ENCODE peak calls at places on chromosomes 2 and 18, in ten cellular contexts. W, A, E, D, S, F, P, J, X and O are unnamed samples.

GRCh38 chr2:108575132-108575966 is 41.1 kb downstream of the LIMS1 start:
- DNase-seq in W (no peak), A (no peak), E (no peak), D (no peak), S (no peak), F (no peak), P (peak; percentile 46), J (no peak), X (peak; percentile 61), O (no peak)

GRCh38 chr18:3647636-3648035 is 197.7 kb downstream of the TGIF1 start:
- DNase-seq in W (no peak), A (no peak), E (no peak), D (no peak), S (no peak), F (no peak), P (no peak), J (no peak), X (no peak), O (no peak)

GRCh38 chr18:13216732-13217465 is 1.7 kb upstream of the LDLRAD4 start:
- DNase-seq in W (peak; percentile 74), A (no peak), E (peak; percentile 68), D (no peak), S (no peak), F (peak; percentile 68), P (no peak), J (peak; percentile 41), X (peak; percentile 75), O (peak; percentile 61)

GRCh38 chr18:48153641-48154481 is 223.4 kb upstream of the SMAD2 start:
- DNase-seq in W (no peak), A (peak; percentile 52), E (no peak), D (no peak), S (peak; percentile 73), F (no peak), P (peak; percentile 18), J (no peak), X (no peak), O (no peak)

GRCh38 chr2:160670618-160671017 is 177.0 kb upstream of the RBMS1 start:
- DNase-seq in W (no peak), A (no peak), E (no peak), D (no peak), S (no peak), F (no peak), P (no peak), J (no peak), X (no peak), O (no peak)

GRCh38 chr2:105431367-105432088 is 32.7 kb upstream of the FHL2 start:
- DNase-seq in W (no peak), A (no peak), E (no peak), D (no peak), S (no peak), F (peak; percentile 83), P (no peak), J (no peak), X (no peak), O (no peak)

GRCh38 chr2:239973392-239973791 is 51.8 kb downstream of the NDUFA10 start:
- DNase-seq in W (no peak), A (no peak), E (no peak), D (no peak), S (no peak), F (no peak), P (no peak), J (no peak), X (no peak), O (no peak)

GRCh38 chr2:33069894-33070651 is 123.3 kb downstream of the LTBP1 start:
- DNase-seq in W (no peak), A (no peak), E (no peak), D (peak; percentile 47), S (peak; percentile 48), F (no peak), P (peak; percentile 99), J (no peak), X (no peak), O (peak; percentile 53)

GRCh38 chr2:176038694-176039093 is 36.6 kb upstream of the LNPK start:
- DNase-seq in W (no peak), A (no peak), E (no peak), D (peak; percentile 23), S (no peak), F (no peak), P (no peak), J (no peak), X (no peak), O (no peak)

GRCh38 chr2:96806468-96807126 is 9.5 kb upstream of the CNNM3 start:
- DNase-seq in W (no peak), A (no peak), E (no peak), D (no peak), S (peak; percentile 58), F (no peak), P (no peak), J (no peak), X (no peak), O (no peak)

GRCh38 chr18:10797882-10798281 is 272.1 kb downstream of the NAPG start:
- DNase-seq in W (no peak), A (no peak), E (no peak), D (no peak), S (no peak), F (no peak), P (no peak), J (no peak), X (no peak), O (no peak)

GRCh38 chr2:182186132-182186735 is 200.6 kb downstream of the PPP1R1C start:
- DNase-seq in W (no peak), A (no peak), E (peak; percentile 10), D (peak; percentile 14), S (peak; percentile 31), F (no peak), P (peak; percentile 44), J (no peak), X (peak; percentile 34), O (no peak)

GRCh38 chr2:96913398-96914202 is 43.7 kb upstream of the SEMA4C start:
- DNase-seq in W (no peak), A (no peak), E (no peak), D (no peak), S (peak; percentile 36), F (peak; percentile 67), P (no peak), J (no peak), X (no peak), O (peak; percentile 74)

GRCh38 chr18:54323970-54324369 is 33.7 kb downstream of the STARD6 start:
- DNase-seq in W (no peak), A (no peak), E (no peak), D (no peak), S (no peak), F (no peak), P (no peak), J (no peak), X (no peak), O (no peak)

GRCh38 chr2:70132244-70133126 is 45.2 kb downstream of the PCBP1 start:
- DNase-seq in W (no peak), A (peak; percentile 60), E (no peak), D (no peak), S (peak; percentile 86), F (peak; percentile 48), P (peak; percentile 44), J (no peak), X (no peak), O (peak; percentile 65)

GRCh38 chr2:120638450-120638849 is 97.2 kb upstream of the GLI2 start:
- DNase-seq in W (no peak), A (no peak), E (no peak), D (no peak), S (no peak), F (no peak), P (no peak), J (no peak), X (no peak), O (no peak)

GRCh38 chr2:119455066-119455718 is 23.5 kb downstream of the TMEM37 start:
- DNase-seq in W (no peak), A (no peak), E (peak; percentile 18), D (no peak), S (no peak), F (no peak), P (no peak), J (peak; percentile 45), X (no peak), O (no peak)

DNA sequence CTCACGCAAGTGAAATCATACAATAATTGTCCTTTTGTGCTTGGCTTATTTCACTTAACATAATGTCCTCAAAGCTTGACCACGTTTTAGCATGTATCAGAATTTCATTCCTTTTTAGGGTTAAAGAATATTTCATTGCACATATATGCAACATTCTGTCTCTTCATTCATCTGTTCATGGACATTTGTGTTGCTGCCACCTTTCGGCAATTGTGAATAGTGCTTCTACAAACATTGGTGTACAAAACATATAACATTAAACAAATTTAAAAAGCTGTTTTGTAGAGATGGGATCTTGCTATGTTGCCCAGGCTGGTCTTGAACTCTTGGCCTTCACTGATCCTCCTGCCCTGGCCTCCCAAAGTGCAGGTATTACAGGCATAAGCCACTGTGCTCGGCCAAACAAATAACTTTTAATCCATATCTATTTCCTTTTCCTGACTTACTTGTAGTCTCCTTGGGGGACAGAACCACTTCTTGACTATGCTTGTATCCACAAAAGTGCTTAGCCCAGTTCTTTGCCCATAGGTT is 209.3 kb downstream of the SLC4A3 start:
- DNase-seq in W (no peak), A (no peak), E (no peak), D (no peak), S (peak; percentile 60), F (no peak), P (peak; percentile 49), J (no peak), X (no peak), O (no peak)
- TF ChIP-seq CTCF in W (peak; percentile 11), A (no peak), E (no peak), D (peak; percentile 27), S (peak; percentile 60), F (peak; percentile 51), P (peak; percentile 47), J (peak; percentile 42), X (peak; percentile 23), O (no peak)

DNA sequence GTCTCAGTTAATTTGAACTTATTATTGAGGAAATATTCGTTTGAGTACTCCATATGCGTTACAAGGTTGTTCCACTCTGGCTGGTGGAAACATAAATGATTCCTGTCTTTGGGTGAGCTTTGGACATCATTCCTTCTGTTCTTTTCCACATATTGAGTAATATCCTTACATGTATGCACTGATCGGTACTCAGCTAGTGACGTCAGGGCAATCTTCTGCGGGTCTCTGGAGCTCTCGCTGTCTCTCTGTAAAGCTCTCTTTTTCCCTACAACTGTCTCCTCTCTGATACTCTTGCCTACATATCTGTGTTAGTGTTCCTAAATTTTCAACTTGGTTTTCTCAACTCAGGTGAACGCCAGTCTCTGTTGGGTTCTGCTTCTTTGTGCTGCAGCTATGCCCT is 23.4 kb upstream of the IL36G start:
- DNase-seq in W (no peak), A (no peak), E (no peak), D (no peak), S (no peak), F (no peak), P (peak; percentile 33), J (no peak), X (no peak), O (no peak)
- TF ChIP-seq CTCF in W (no peak), A (no peak), E (no peak), D (no peak), S (no peak), F (no peak), P (no peak), J (no peak), X (no peak), O (no peak)

GRCh38 chr18:79372991-79373390 is 22.7 kb upstream of the NFATC1 start:
- DNase-seq in W (no peak), A (no peak), E (no peak), D (no peak), S (no peak), F (no peak), P (no peak), J (no peak), X (no peak), O (no peak)
- TF ChIP-seq CTCF in W (no peak), A (no peak), E (no peak), D (no peak), S (no peak), F (no peak), P (no peak), J (no peak), X (no peak), O (no peak)

GRCh38 chr18:63073481-63073880 is 246.1 kb downstream of the BCL2 start:
- DNase-seq in W (no peak), A (no peak), E (no peak), D (no peak), S (peak; percentile 7), F (no peak), P (no peak), J (no peak), X (no peak), O (peak; percentile 26)
- TF ChIP-seq CTCF in W (no peak), A (no peak), E (no peak), D (peak; percentile 15), S (peak; percentile 43), F (no peak), P (peak; percentile 28), J (no peak), X (no peak), O (peak; percentile 28)